ENCODE peak calls at places on chromosomes 11 and 22, in five cellular contexts. Y is Panc1; S is WTC11; N is NAMALWA; M is effector memory CD8-positive, alpha-beta T cell. B is an unnamed sample.

GRCh38 chr11:43903086-43903485 is 22.5 kb downstream of the ALKBH3 start:
- DNase-seq in Y (no peak), S (no peak), N (no peak), M (no peak), B (no peak)

GRCh38 chr11:103491777-103492176 is 382.6 kb downstream of the DYNC2H1 start:
- DNase-seq in M (no peak), S (peak), N (no peak), Y (no peak), B (peak)

GRCh38 chr11:67290801-67291200 is 1.7 kb downstream of the ANKRD13D start:
- DNase-seq in M (no peak), Y (no peak), S (no peak), N (no peak), B (no peak)

GRCh38 chr11:116199182-116199581 is 573.6 kb downstream of the BUD13 start:
- DNase-seq in M (no peak), S (no peak), Y (no peak), N (no peak), B (no peak)

GRCh38 chr22:30606455-30607299 is at the start of gene TCN2:
- DNase-seq in S (peak), M (no peak), N (peak), Y (no peak), B (peak)

GRCh38 chr22:49934144-49934890 is 15.9 kb downstream of the CRELD2 start:
- DNase-seq in N (no peak), S (no peak), M (peak), Y (no peak), B (no peak)

GRCh38 chr11:61173456-61173855 is 12.2 kb upstream of the VPS37C start:
- DNase-seq in S (no peak), N (peak), M (no peak), Y (no peak), B (no peak)

GRCh38 chr11:46827995-46828394 is 18.1 kb downstream of the CKAP5 start:
- DNase-seq in N (no peak), Y (no peak), M (no peak), S (no peak), B (no peak)

GRCh38 chr11:122181893-122182292 is 65.9 kb upstream of the BLID start:
- DNase-seq in Y (no peak), N (no peak), M (no peak), S (no peak), B (no peak)

GRCh38 chr11:117181586-117182550 is 3.3 kb downstream of the SIDT2 start:
- DNase-seq in Y (no peak), N (no peak), S (no peak), M (no peak), B (no peak)

GRCh38 chr11:117573326-117573725 is 223.7 kb downstream of the DSCAML1 start:
- DNase-seq in M (no peak), N (no peak), S (no peak), Y (no peak), B (no peak)

GRCh38 chr11:5203366-5203765 is 2.9 kb upstream of the OR51V1 start:
- DNase-seq in M (no peak), N (no peak), Y (no peak), S (no peak), B (no peak)

GRCh38 chr11:114082767-114083181 is 23.3 kb downstream of the ZBTB16 start:
- DNase-seq in N (no peak), S (no peak), Y (no peak), M (peak), B (no peak)

GRCh38 chr22:20981787-20982562 is at the start of gene LZTR1:
- DNase-seq in N (peak), M (peak), Y (no peak), S (peak), B (peak)

GRCh38 chr22:35367331-35367886 is 13.5 kb upstream of the HMOX1 start:
- DNase-seq in Y (no peak), M (no peak), S (no peak), N (peak), B (no peak)

GRCh38 chr11:9078113-9079041 is 13.0 kb downstream of the SCUBE2 start:
- DNase-seq in N (no peak), M (no peak), S (no peak), Y (no peak), B (no peak)

GRCh38 chr11:11415786-11416390 is 62.8 kb upstream of the CSNK2A3 start:
- DNase-seq in Y (no peak), N (no peak), S (no peak), M (no peak), B (peak)

GRCh38 chr11:26227311-26227710 is 104.6 kb upstream of the ANO3 start:
- DNase-seq in N (peak), Y (peak), S (no peak), M (no peak), B (peak)

GRCh38 chr22:41943661-41944209 is 3.2 kb downstream of the CENPM start:
- DNase-seq in M (no peak), N (no peak), S (no peak), Y (no peak), B (no peak)

GRCh38 chr11:84524422-84525051 is 1102.6 kb downstream of the DLG2 start:
- DNase-seq in S (no peak), M (no peak), N (peak), Y (no peak), B (peak)

GRCh38 chr11:106872246-106872645 is 146.0 kb downstream of the GUCY1A2 start:
- DNase-seq in N (no peak), S (no peak), Y (no peak), M (no peak), B (no peak)

GRCh38 chr11:61783717-61784505 is 8.5 kb downstream of the TMEM258 start:
- DNase-seq in N (no peak), Y (no peak), S (no peak), M (no peak), B (no peak)

GRCh38 chr11:20158597-20159257 is 1.5 kb downstream of the DBX1 start:
- DNase-seq in Y (no peak), S (peak), M (no peak), N (no peak), B (peak)

GRCh38 chr22:27377501-27377900 is 424.1 kb downstream of the MN1 start:
- DNase-seq in S (no peak), N (no peak), M (no peak), Y (no peak), B (no peak)

GRCh38 chr11:44608654-44609027 is 43.2 kb downstream of the CD82 start:
- DNase-seq in Y (no peak), S (no peak), M (no peak), N (peak), B (no peak)

GRCh38 chr11:34792814-34793241 is 123.4 kb downstream of the APIP start:
- DNase-seq in M (no peak), S (no peak), N (no peak), Y (no peak), B (peak)

GRCh38 chr11:108536783-108537182 is 38.6 kb upstream of the POGLUT3 start:
- DNase-seq in S (no peak), Y (no peak), N (no peak), M (no peak), B (no peak)

GRCh38 chr11:44534215-44534711 is 31.2 kb upstream of the CD82 start:
- DNase-seq in N (no peak), S (no peak), M (no peak), Y (no peak), B (no peak)

GRCh38 chr22:27213291-27213690 is 555.9 kb downstream of the MIAT start:
- DNase-seq in S (no peak), N (no peak), M (no peak), Y (no peak), B (no peak)

GRCh38 chr11:1921576-1922141 is 2.2 kb downstream of the TNNT3 start:
- DNase-seq in N (no peak), Y (no peak), M (no peak), S (no peak), B (peak)

GRCh38 chr22:48021946-48022345 is 1259.5 kb downstream of the TBC1D22A start:
- DNase-seq in Y (no peak), M (no peak), S (no peak), N (no peak), B (peak)

GRCh38 chr22:40691532-40691931 is 12.2 kb downstream of the MCHR1 start:
- DNase-seq in N (no peak), M (no peak), S (no peak), Y (no peak), B (no peak)

GRCh38 chr11:130023204-130023603 is 20.6 kb upstream of the PRDM10 start:
- DNase-seq in Y (peak), M (no peak), N (peak), S (no peak), B (no peak)

GRCh38 chr22:23862103-23862502 is 4.4 kb downstream of the SLC2A11 start:
- DNase-seq in S (peak), N (peak), Y (no peak), M (peak), B (peak)

GRCh38 chr11:65290448-65291165 is 24.1 kb upstream of the CDC42EP2 start:
- DNase-seq in S (no peak), Y (no peak), M (no peak), N (peak), B (no peak)

GRCh38 chr11:75041263-75041662 is 52.5 kb downstream of the NEU3 start:
- DNase-seq in M (no peak), N (no peak), Y (no peak), S (no peak), B (no peak)

B was measured in neural progenitor cell.